ENCODE peak calls at places on chromosome 5, in five cellular contexts. W is mesothelial cell of epicardium, I is fibroblast of pulmonary artery, M is NCI-H2081, T is T-helper 1 cell. Z is an unnamed sample.

GRCh38 chr5:963310-963672 is 45.3 kb upstream of the NKD2 start:
- DNase-seq in T (no peak), I (no peak), M (no peak), W (no peak), Z (no peak)

GRCh38 chr5:127080001-127080478 is 6.7 kb upstream of the C5orf63 start:
- DNase-seq in I (no peak), M (peak), T (no peak), W (no peak), Z (no peak)

GRCh38 chr5:997001-997474 is 11.6 kb upstream of the NKD2 start:
- DNase-seq in W (no peak), T (no peak), I (peak), M (no peak), Z (no peak)

GRCh38 chr5:1325870-1326546 is 18.9 kb downstream of the CLPTM1L start:
- DNase-seq in M (no peak), W (peak), T (no peak), I (no peak), Z (no peak)

GRCh38 chr5:124979174-124979573 is 232.7 kb upstream of the ZNF608 start:
- DNase-seq in M (peak), W (no peak), T (no peak), I (no peak), Z (no peak)

GRCh38 chr5:96601811-96602244 is 60.3 kb upstream of the CAST start:
- DNase-seq in T (no peak), W (no peak), M (peak), I (peak), Z (no peak)

GRCh38 chr5:78574731-78575161 is 73.8 kb downstream of the LHFPL2 start:
- DNase-seq in W (no peak), T (no peak), I (no peak), M (no peak), Z (no peak)

GRCh38 chr5:20678814-20679298 is 690.9 kb upstream of the CDH18 start:
- DNase-seq in M (no peak), W (no peak), T (no peak), I (peak), Z (no peak)

GRCh38 chr5:56164371-56164770 is 68.8 kb downstream of the ANKRD55 start:
- DNase-seq in W (no peak), M (peak), T (no peak), I (peak), Z (no peak)

GRCh38 chr5:133304707-133305216 is 252.9 kb downstream of the HSPA4 start:
- DNase-seq in T (no peak), M (no peak), I (no peak), W (no peak), Z (no peak)

GRCh38 chr5:139745800-139746690 is 49.6 kb upstream of the PSD2 start:
- DNase-seq in T (no peak), I (peak), M (no peak), W (peak), Z (peak)

GRCh38 chr5:123035950-123036390 is 555 bp downstream of the PPIC start:
- DNase-seq in W (peak), T (no peak), I (peak), M (peak), Z (no peak)

GRCh38 chr5:76292923-76293322 is 110.2 kb upstream of the IQGAP2 start:
- DNase-seq in T (no peak), I (no peak), M (no peak), W (no peak), Z (no peak)